ENCODE peak calls at places on chromosomes 6 and 20, in seven cellular contexts. S, I, Q, F, T, G and O are unnamed samples.

GRCh38 chr6:81774542-81774941 is 22.1 kb upstream of the TENT5A start:
- DNase-seq in Q (no peak), G (no peak), S (no peak), F (no peak), I (peak; percentile 17), T (no peak), O (no peak)

GRCh38 chr6:48765352-48765961 is 654.5 kb upstream of the PTCHD4 start:
- DNase-seq in T (peak; percentile 22), I (peak; percentile 55), G (no peak), Q (no peak), S (peak; percentile 74), F (no peak), O (no peak)

GRCh38 chr6:36368421-36368820 is 19.0 kb downstream of the ETV7 start:
- DNase-seq in T (no peak), Q (no peak), I (no peak), G (no peak), F (no peak), S (no peak), O (no peak)

GRCh38 chr6:135534773-135535380 is 37.3 kb upstream of the AHI1 start:
- DNase-seq in I (no peak), F (no peak), G (no peak), Q (no peak), S (no peak), T (no peak), O (no peak)

GRCh38 chr20:56922497-56922896 is 293.4 kb downstream of the TFAP2C start:
- DNase-seq in Q (no peak), F (no peak), T (no peak), G (no peak), S (no peak), I (no peak), O (peak; percentile 56)

GRCh38 chr6:63553208-63553607 is 19.1 kb upstream of the LOC128125822 start:
- DNase-seq in I (no peak), T (no peak), G (no peak), Q (no peak), S (no peak), F (no peak), O (no peak)

GRCh38 chr6:116268589-116269293 is 11.0 kb downstream of the TSPYL1 start:
- DNase-seq in G (no peak), Q (no peak), T (no peak), S (peak; percentile 82), I (peak; percentile 73), F (no peak), O (no peak)

GRCh38 chr6:142167472-142167871 is 20.4 kb downstream of the VTA1 start:
- DNase-seq in F (no peak), T (no peak), G (no peak), Q (no peak), S (peak; percentile 25), I (no peak), O (no peak)

GRCh38 chr6:20200761-20201160 is 11.5 kb downstream of the MBOAT1 start:
- DNase-seq in F (no peak), S (no peak), Q (peak; percentile 64), I (peak; percentile 13), G (no peak), T (no peak), O (no peak)

GRCh38 chr20:25247100-25247665 is 702 bp upstream of the PYGB start:
- DNase-seq in G (peak; percentile 86), T (peak; percentile 49), F (peak; percentile 84), S (peak; percentile 77), I (peak; percentile 84), Q (no peak), O (peak; percentile 76)

GRCh38 chr6:53280207-53280606 is 68.5 kb downstream of the ELOVL5 start:
- DNase-seq in F (no peak), T (no peak), S (no peak), G (no peak), Q (no peak), I (no peak), O (no peak)

GRCh38 chr20:53176133-53176532 is 204.0 kb downstream of the TSHZ2 start:
- DNase-seq in F (no peak), G (no peak), Q (no peak), T (no peak), S (no peak), I (no peak), O (no peak)

GRCh38 chr6:73610444-73611275 is 43.1 kb downstream of the SLC17A5 start:
- DNase-seq in G (no peak), T (no peak), F (no peak), I (peak; percentile 38), Q (no peak), S (peak; percentile 77), O (no peak)

GRCh38 chr20:33731693-33732165 is at the start of gene ZNF341:
- DNase-seq in T (peak; percentile 89), S (peak; percentile 74), Q (peak; percentile 89), F (peak; percentile 92), G (peak; percentile 92), I (peak; percentile 91), O (peak; percentile 82)

GRCh38 chr6:44699082-44699481 is 311.6 kb downstream of the CDC5L start:
- DNase-seq in F (no peak), S (no peak), G (no peak), T (no peak), I (no peak), Q (no peak), O (no peak)

GRCh38 chr6:11851405-11851804 is 72.8 kb upstream of the ADTRP start:
- DNase-seq in F (no peak), G (no peak), I (peak; percentile 38), T (no peak), S (no peak), Q (no peak), O (no peak)

GRCh38 chr20:17895641-17896246 is 72.8 kb downstream of the SNX5 start:
- DNase-seq in S (peak; percentile 73), I (no peak), T (no peak), Q (no peak), G (peak; percentile 59), F (peak; percentile 83), O (no peak)
- H3K27ac ChIP-seq in S (peak overlapping the region; percentile 80), I (no peak overlapping the region), T (peak overlapping the region; percentile 79), Q (peak overlapping the region; percentile 94), G (no peak overlapping the region), F (peak overlapping the region; percentile 74), O (peak overlapping the region; percentile 65)

GRCh38 chr6:34246563-34247391 is 2.0 kb downstream of the SMIM29 start:
- DNase-seq in Q (no peak), T (no peak), G (peak; percentile 84), S (peak; percentile 48), F (no peak), I (peak; percentile 59), O (no peak)
- TF ChIP-seq POLR2A in Q (no peak), T (no peak), G (no peak), S (peak; percentile 93), F (no peak), I (no peak), O (no peak)

GRCh38 chr6:5763871-5764270 is 242.9 kb downstream of the NRN1 start:
- DNase-seq in F (no peak), Q (no peak), S (no peak), T (no peak), I (no peak), G (no peak), O (no peak)
- H3K27ac ChIP-seq in F (peak overlapping the region; percentile 91), Q (peak overlapping the region; percentile 30), S (no peak overlapping the region), T (no peak overlapping the region), I (no peak overlapping the region), G (no peak overlapping the region), O (no peak overlapping the region)

GRCh38 chr6:108171291-108171917 is 5.6 kb downstream of the NR2E1 start:
- DNase-seq in I (no peak), S (no peak), Q (no peak), T (no peak), G (peak; percentile 66), F (no peak), O (no peak)
- TF ChIP-seq POLR2A in I (no peak), S (no peak), Q (no peak), T (no peak), G (no peak), F (no peak), O (no peak)

DNA sequence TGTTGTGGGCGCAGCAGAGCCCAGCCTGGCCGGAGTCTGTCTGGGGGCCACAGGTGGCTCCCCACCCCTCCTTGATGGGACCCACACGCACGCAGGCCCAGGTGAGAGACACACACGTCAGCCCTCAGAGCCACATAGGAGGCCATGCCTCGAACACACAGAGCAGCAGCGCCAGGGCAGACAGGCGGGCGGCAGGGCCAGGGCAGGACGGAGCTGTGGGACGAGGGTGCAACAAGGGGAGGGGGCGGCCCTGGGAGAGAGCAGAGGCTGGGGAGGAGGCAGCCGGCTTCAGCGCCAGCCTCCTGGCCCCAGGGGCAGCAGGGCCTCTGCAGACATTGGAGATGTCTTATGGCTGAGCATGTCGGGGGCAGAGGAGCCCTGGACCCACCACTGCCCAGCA is 42.5 kb downstream of the KCNQ2 start:
- DNase-seq in S (no peak), I (no peak), G (no peak), T (no peak), Q (no peak), F (no peak), O (no peak)
- H3K27ac ChIP-seq in S (no peak overlapping the region), I (no peak overlapping the region), G (no peak overlapping the region), T (no peak overlapping the region), Q (no peak overlapping the region), F (no peak overlapping the region), O (no peak overlapping the region)